ENCODE peak calls at places on chromosomes 1 and 21, in four cellular contexts. T, J, X and R are unnamed samples.
A peak's percentile ranks its signal among the peaks of the same experiment; 100 is the strongest.

GRCh38 chr1:27504588-27505419 is 14.8 kb upstream of the WASF2 start:
- DNase-seq in X (peak; percentile 69), J (peak; percentile 71), T (peak; percentile 58), R (no peak)

GRCh38 chr21:33308586-33309490 is 15.9 kb upstream of the IFNAR1 start:
- DNase-seq in X (no peak), T (no peak), J (peak; percentile 47), R (peak; percentile 98)

GRCh38 chr1:240122639-240123604 is 31.2 kb downstream of the FMN2 start:
- DNase-seq in X (no peak), J (no peak), T (peak; percentile 12), R (no peak)

GRCh38 chr21:27649323-27649722 is 682.4 kb upstream of the ADAMTS5 start:
- DNase-seq in T (no peak), J (no peak), X (no peak), R (no peak)

GRCh38 chr1:94801919-94802546 is 18.1 kb upstream of the SLC44A3 start:
- DNase-seq in J (peak; percentile 47), T (peak; percentile 46), X (no peak), R (no peak)

GRCh38 chr1:154276797-154277196 is 4.4 kb downstream of the HAX1 start:
- DNase-seq in X (no peak), J (peak; percentile 28), T (peak; percentile 38), R (no peak)

GRCh38 chr1:231605389-231606100 is 21.0 kb upstream of the DISC1 start:
- DNase-seq in T (no peak), J (no peak), X (no peak), R (no peak)

GRCh38 chr1:94285026-94285654 is 47.8 kb upstream of the ARHGAP29 start:
- DNase-seq in T (no peak), J (no peak), X (no peak), R (no peak)

GRCh38 chr1:115337633-115338456 is at the start of gene NGF:
- DNase-seq in X (no peak), T (peak; percentile 73), J (peak; percentile 83), R (no peak)

GRCh38 chr1:176595217-176595616 is 132.2 kb downstream of the PAPPA2 start:
- DNase-seq in T (no peak), X (no peak), J (no peak), R (no peak)

GRCh38 chr1:67937651-67938050 is 104.4 kb upstream of the GNG12 start:
- DNase-seq in X (no peak), J (no peak), T (no peak), R (no peak)

GRCh38 chr1:204077979-204078696 is 5.2 kb downstream of the SOX13 start:
- DNase-seq in J (no peak), T (peak; percentile 76), X (no peak), R (no peak)

GRCh38 chr21:36695671-36696389 is 3.1 kb upstream of the SIM2 start:
- DNase-seq in T (peak; percentile 78), J (peak; percentile 41), X (no peak), R (no peak)

GRCh38 chr1:155933591-155934096 is 569 bp downstream of the KHDC4 start:
- DNase-seq in T (no peak), J (peak; percentile 42), X (peak; percentile 54), R (no peak)

GRCh38 chr1:206761369-206761768 is 9.2 kb upstream of the IL19 start:
- DNase-seq in X (no peak), J (peak; percentile 59), T (no peak), R (no peak)

GRCh38 chr1:40798366-40799310 is 15.1 kb downstream of the KCNQ4 start:
- DNase-seq in T (no peak), X (no peak), J (no peak), R (no peak)

GRCh38 chr1:62064831-62065230 is 129.8 kb upstream of the L1TD1 start:
- DNase-seq in X (no peak), J (no peak), T (no peak), R (no peak)

GRCh38 chr1:247681288-247681897 is 1.9 kb upstream of the OR13G1 start:
- DNase-seq in X (peak; percentile 52), J (peak; percentile 34), T (peak; percentile 73), R (no peak)

GRCh38 chr1:67194209-67194863 is 28.1 kb downstream of the IL23R start:
- DNase-seq in X (no peak), T (no peak), J (no peak), R (peak; percentile 67)

GRCh38 chr1:222912730-222913129 is 97.9 kb downstream of the DISP1 start:
- DNase-seq in X (no peak), T (no peak), J (no peak), R (no peak)

GRCh38 chr1:89259283-89259971 is 13.2 kb downstream of the GBP5 start:
- DNase-seq in T (no peak), J (no peak), X (no peak), R (no peak)

GRCh38 chr1:32247983-32248889 is 1.2 kb downstream of the FAM167B start:
- DNase-seq in X (peak; percentile 92), T (peak; percentile 96), J (peak; percentile 91), R (no peak)

GRCh38 chr1:183512450-183512849 is 40.2 kb downstream of the SMG7 start:
- DNase-seq in X (no peak), J (no peak), T (no peak), R (no peak)

GRCh38 chr1:217348960-217349664 is 281.8 kb downstream of the GPATCH2 start:
- DNase-seq in J (no peak), T (no peak), X (no peak), R (no peak)

GRCh38 chr1:217344712-217345111 is 286.2 kb downstream of the GPATCH2 start:
- DNase-seq in J (no peak), T (no peak), X (no peak), R (no peak)

GRCh38 chr1:217342105-217342504 is 288.8 kb downstream of the GPATCH2 start:
- DNase-seq in T (no peak), J (no peak), X (no peak), R (no peak)

DNA sequence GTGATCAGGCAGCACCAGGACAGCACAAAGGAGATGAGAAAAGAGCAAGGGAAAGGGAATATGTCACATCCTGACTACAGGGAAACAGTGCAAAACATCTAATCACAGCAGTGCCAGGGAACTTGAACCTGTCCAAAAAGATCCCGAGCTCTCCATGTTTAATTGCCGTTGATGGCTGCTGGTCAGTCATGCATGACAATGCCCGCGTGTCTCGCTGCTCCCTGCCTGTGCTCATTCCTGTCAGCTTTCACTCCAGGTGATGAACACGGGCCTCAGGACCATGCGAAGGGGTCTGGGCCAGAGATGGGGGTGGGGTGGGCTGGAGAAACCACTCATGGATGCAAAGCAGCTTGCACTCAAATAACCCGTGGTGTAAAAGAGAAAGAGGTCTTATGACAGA is 287.0 kb downstream of the GPATCH2 start:
- DNase-seq in J (no peak), T (peak; percentile 21), X (no peak), R (no peak)
- TF ChIP-seq USF1 in J (no peak), T (no peak), X (no peak), R (no peak)

GRCh38 chr1:2101531-2101930 is 51.3 kb downstream of the PRKCZ start:
- DNase-seq in J (no peak), X (no peak), T (no peak), R (no peak)

GRCh38 chr1:2098839-2099785 is 48.9 kb downstream of the PRKCZ start:
- DNase-seq in X (peak; percentile 30), J (no peak), T (no peak), R (no peak)

GRCh38 chr1:2100775-2101108 is 50.5 kb downstream of the PRKCZ start:
- DNase-seq in J (no peak), T (no peak), X (no peak), R (no peak)

GRCh38 chr1:2098301-2098698 is 48.1 kb downstream of the PRKCZ start:
- DNase-seq in T (no peak), X (no peak), J (no peak), R (no peak)

DNA sequence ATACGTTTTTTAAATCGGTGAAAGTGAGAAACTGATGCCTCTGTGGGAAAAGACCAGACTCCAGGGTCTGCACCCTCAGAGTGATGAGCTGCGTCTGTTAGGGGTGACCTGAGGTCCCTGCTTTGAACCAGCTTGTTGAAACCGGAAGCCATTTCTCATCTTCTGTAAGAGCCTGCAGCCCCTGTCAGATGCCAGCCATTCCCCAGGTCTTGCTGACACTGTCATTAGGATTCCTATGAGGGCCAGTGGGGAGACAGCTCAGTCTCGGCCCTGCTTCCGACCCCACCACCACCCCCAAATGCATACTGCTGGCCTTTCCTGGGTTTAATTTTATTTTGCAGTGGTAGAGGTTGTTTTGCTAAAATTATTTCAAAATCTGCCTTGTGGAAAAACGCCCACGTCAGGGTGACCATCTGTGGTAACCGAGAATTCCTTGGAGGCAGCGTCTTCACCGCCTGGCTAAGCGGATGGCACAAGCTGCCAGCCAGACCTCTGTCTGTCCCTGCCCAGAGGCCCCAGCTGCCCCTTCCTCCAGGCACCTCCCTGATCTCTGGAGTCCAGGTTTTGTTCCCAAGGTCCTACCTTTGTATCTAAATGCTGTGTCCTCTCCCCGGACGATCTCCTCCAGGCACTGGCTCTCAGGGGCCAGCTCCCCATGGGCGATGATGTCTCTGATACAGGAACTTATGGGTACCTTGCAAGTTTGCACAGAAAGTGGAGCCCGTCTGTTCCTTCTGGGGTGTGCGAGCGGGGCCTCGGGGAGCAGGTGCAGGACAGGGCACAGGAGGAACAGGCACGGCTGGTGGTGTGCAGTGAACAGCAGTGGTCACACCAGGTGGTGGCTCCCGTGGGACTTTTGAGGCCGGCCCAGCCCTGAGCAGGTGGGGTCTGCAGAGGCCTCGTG is 49.9 kb downstream of the PRKCZ start:
- DNase-seq in X (no peak), J (no peak), T (no peak), R (no peak)
- TF ChIP-seq USF1 in X (no peak), J (no peak), T (no peak), R (no peak)

GRCh38 chr1:168338589-168339503 is 58.2 kb downstream of the TBX19 start:
- DNase-seq in X (no peak), T (no peak), J (no peak), R (no peak)

GRCh38 chr1:168343566-168343965 is 62.9 kb downstream of the TBX19 start:
- DNase-seq in J (no peak), T (no peak), X (no peak), R (no peak)

GRCh38 chr1:168342572-168343280 is 62.0 kb downstream of the TBX19 start:
- DNase-seq in J (peak; percentile 71), T (peak; percentile 84), X (peak; percentile 85), R (peak; percentile 61)

GRCh38 chr1:168341576-168341975 is 60.9 kb downstream of the TBX19 start:
- DNase-seq in J (no peak), X (no peak), T (no peak), R (no peak)

DNA sequence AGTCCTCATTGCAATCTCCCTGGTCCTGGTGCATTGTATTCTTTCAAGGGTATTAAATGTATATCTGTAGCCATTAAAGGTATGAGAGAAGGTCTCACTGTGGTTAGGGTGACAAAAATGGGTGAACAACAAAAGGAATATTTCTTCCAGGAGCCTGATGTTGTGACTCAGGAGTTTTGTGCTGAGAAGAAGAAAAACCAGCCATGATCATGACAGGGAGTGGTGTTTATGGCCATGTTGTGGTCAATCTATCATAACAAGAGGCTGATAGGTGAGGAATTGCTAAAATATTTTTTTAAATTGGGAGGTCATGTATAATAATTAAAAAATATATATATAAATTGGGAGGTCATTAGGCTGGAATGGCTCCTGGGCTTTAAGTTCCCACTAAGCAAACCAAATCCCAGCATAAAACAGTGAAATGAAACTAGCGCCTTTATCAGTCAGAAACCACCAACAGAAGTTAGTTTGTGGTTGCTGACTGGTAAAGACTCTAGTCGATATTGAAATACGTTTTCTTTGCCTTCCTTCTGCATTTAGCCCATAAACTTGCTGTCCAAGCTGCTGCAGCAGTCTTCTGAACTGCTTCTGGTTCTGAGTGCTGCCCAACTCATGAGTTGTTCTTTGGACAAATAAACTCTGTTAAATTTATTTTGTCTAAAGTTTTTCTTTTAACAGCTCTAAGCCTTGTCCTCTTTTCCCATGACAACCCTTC is 60.3 kb downstream of the TBX19 start:
- DNase-seq in X (no peak), J (no peak), T (no peak), R (no peak)
- TF ChIP-seq USF1 in X (no peak), J (no peak), T (no peak), R (no peak)

GRCh38 chr1:10693497-10694273 is 102.8 kb downstream of the CASZ1 start:
- DNase-seq in X (peak; percentile 59), T (peak; percentile 50), J (peak; percentile 74), R (no peak)
- TF ChIP-seq USF1 in X (no peak), T (no peak), J (no peak), R (no peak)